ENCODE peak calls at places on chromosomes 2 and 18, in five cellular contexts. G, L, N, P and T are unnamed samples.

GRCh38 chr2:239049421-239050251 is 201.8 kb downstream of the TWIST2 start:
- DNase-seq in G (no peak), L (no peak), N (no peak), P (peak; percentile 12), T (no peak)

GRCh38 chr18:9673296-9674251 is 34.5 kb upstream of the RAB31 start:
- DNase-seq in G (peak; percentile 43), L (peak; percentile 100), N (peak; percentile 48), P (peak; percentile 66), T (no peak)

GRCh38 chr2:197170137-197170682 is 140.4 kb downstream of the ANKRD44 start:
- DNase-seq in G (no peak), L (no peak), N (no peak), P (peak; percentile 47), T (no peak)

GRCh38 chr2:239150125-239151011 is 250.5 kb downstream of the HDAC4 start:
- DNase-seq in G (no peak), L (no peak), N (no peak), P (no peak), T (peak; percentile 19)

GRCh38 chr2:27752551-27753237 is 18.8 kb upstream of the MRPL33 start:
- DNase-seq in G (no peak), L (peak; percentile 82), N (no peak), P (no peak), T (no peak)

GRCh38 chr2:240319855-240320560 is 115.5 kb upstream of the GPC1 start:
- DNase-seq in G (no peak), L (peak; percentile 62), N (no peak), P (peak; percentile 69), T (no peak)

GRCh38 chr2:99961567-99961913 is 180.8 kb downstream of the AFF3 start:
- DNase-seq in G (no peak), L (no peak), N (no peak), P (no peak), T (no peak)

GRCh38 chr2:204691911-204692510 is 146.7 kb downstream of the PARD3B start:
- DNase-seq in G (peak; percentile 53), L (peak; percentile 82), N (peak; percentile 91), P (peak; percentile 83), T (no peak)

GRCh38 chr18:57629399-57629798 is 7.8 kb upstream of the NARS1 start:
- DNase-seq in G (no peak), L (no peak), N (no peak), P (no peak), T (no peak)

GRCh38 chr18:79779700-79780190 is 18.0 kb upstream of the KCNG2 start:
- DNase-seq in G (no peak), L (no peak), N (no peak), P (no peak), T (no peak)

GRCh38 chr2:189092936-189093335 is 86.6 kb downstream of the COL5A2 start:
- DNase-seq in G (peak; percentile 36), L (no peak), N (peak; percentile 55), P (peak; percentile 33), T (no peak)

GRCh38 chr2:20452551-20452950 is 5.7 kb downstream of the RHOB start:
- DNase-seq in G (peak; percentile 79), L (peak; percentile 75), N (no peak), P (no peak), T (no peak)

GRCh38 chr2:101788995-101789970 is 91.8 kb downstream of the MAP4K4 start:
- DNase-seq in G (no peak), L (peak; percentile 41), N (no peak), P (no peak), T (no peak)

GRCh38 chr2:30106543-30106942 is 40.3 kb upstream of the YPEL5 start:
- DNase-seq in G (no peak), L (peak; percentile 83), N (no peak), P (peak; percentile 84), T (no peak)

GRCh38 chr2:241545113-241545512 is 13.4 kb upstream of the BOK start:
- DNase-seq in G (no peak), L (peak; percentile 39), N (no peak), P (no peak), T (no peak)